ENCODE peak calls at places on chromosomes 1 and 21, in four cellular contexts. Y, V, A and U are unnamed samples.

GRCh38 chr1:6625579-6626149 is 996 bp downstream of the THAP3 start:
- DNase-seq in Y (no peak), V (no peak), A (peak; percentile 42), U (no peak)

GRCh38 chr1:11770011-11770410 is 8.0 kb downstream of the C1orf167 start:
- DNase-seq in Y (no peak), V (no peak), A (no peak), U (no peak)

GRCh38 chr21:42400525-42400924 is 3.2 kb upstream of the UBASH3A start:
- DNase-seq in Y (no peak), V (no peak), A (no peak), U (no peak)

GRCh38 chr1:100532645-100533044 is 5.3 kb upstream of the GPR88 start:
- DNase-seq in Y (no peak), V (no peak), A (no peak), U (no peak)

GRCh38 chr1:174740248-174740990 is 259.3 kb upstream of the CACYBP start:
- DNase-seq in Y (no peak), V (no peak), A (no peak), U (no peak)

GRCh38 chr1:63795455-63795854 is 21.6 kb downstream of the ROR1 start:
- DNase-seq in Y (no peak), V (no peak), A (no peak), U (no peak)

GRCh38 chr1:168893359-168893791 is 164.4 kb upstream of the DPT start:
- DNase-seq in Y (no peak), V (no peak), A (peak; percentile 68), U (no peak)

GRCh38 chr1:4309676-4310320 is 344.6 kb upstream of the AJAP1 start:
- DNase-seq in Y (no peak), V (no peak), A (no peak), U (no peak)

GRCh38 chr1:160739098-160739511 is at the start of gene SLAMF7:
- DNase-seq in Y (no peak), V (no peak), A (no peak), U (peak; percentile 42)

GRCh38 chr21:26637346-26637745 is 64.3 kb upstream of the CYYR1 start:
- DNase-seq in Y (no peak), V (no peak), A (no peak), U (no peak)

GRCh38 chr1:97832490-97832889 is 88.3 kb downstream of the DPYD start:
- DNase-seq in Y (no peak), V (no peak), A (no peak), U (no peak)

GRCh38 chr1:162676087-162676486 is 43.8 kb downstream of the DDR2 start:
- DNase-seq in Y (no peak), V (no peak), A (peak; percentile 62), U (no peak)

GRCh38 chr1:18305182-18305795 is 175.4 kb upstream of the KLHDC7A start:
- DNase-seq in Y (no peak), V (no peak), A (no peak), U (no peak)

GRCh38 chr1:18300376-18300775 is 180.4 kb upstream of the KLHDC7A start:
- DNase-seq in Y (no peak), V (no peak), A (no peak), U (no peak)

GRCh38 chr1:18299441-18300338 is 181.0 kb upstream of the KLHDC7A start:
- DNase-seq in Y (no peak), V (no peak), A (no peak), U (no peak)

GRCh38 chr1:18304151-18304869 is 176.4 kb upstream of the KLHDC7A start:
- DNase-seq in Y (no peak), V (no peak), A (no peak), U (no peak)

GRCh38 chr1:18302788-18303413 is 177.8 kb upstream of the KLHDC7A start:
- DNase-seq in Y (no peak), V (no peak), A (no peak), U (no peak)
- TF ChIP-seq CTCF in Y (peak; percentile 14), V (no peak), A (peak; percentile 17), U (no peak)

GRCh38 chr1:77888429-77889239 is at the start of gene NEXN:
- DNase-seq in Y (peak; percentile 68), V (peak; percentile 50), A (peak; percentile 78), U (peak; percentile 84)

GRCh38 chr1:77889671-77890070 is 1.2 kb downstream of the NEXN start:
- DNase-seq in Y (no peak), V (no peak), A (no peak), U (no peak)

GRCh38 chr1:77888071-77888428 is 374 bp upstream of the NEXN start:
- DNase-seq in Y (no peak), V (no peak), A (no peak), U (no peak)

GRCh38 chr1:77889240-77889637 is 815 bp downstream of the NEXN start:
- DNase-seq in Y (no peak), V (no peak), A (no peak), U (no peak)

GRCh38 chr1:77891200-77891599 is 2.8 kb downstream of the NEXN start:
- DNase-seq in Y (no peak), V (no peak), A (no peak), U (no peak)
- H3K4me3 ChIP-seq in Y (no peak overlapping the region), V (no peak overlapping the region), A (peak overlapping the region; percentile 96), U (no peak overlapping the region)

DNA sequence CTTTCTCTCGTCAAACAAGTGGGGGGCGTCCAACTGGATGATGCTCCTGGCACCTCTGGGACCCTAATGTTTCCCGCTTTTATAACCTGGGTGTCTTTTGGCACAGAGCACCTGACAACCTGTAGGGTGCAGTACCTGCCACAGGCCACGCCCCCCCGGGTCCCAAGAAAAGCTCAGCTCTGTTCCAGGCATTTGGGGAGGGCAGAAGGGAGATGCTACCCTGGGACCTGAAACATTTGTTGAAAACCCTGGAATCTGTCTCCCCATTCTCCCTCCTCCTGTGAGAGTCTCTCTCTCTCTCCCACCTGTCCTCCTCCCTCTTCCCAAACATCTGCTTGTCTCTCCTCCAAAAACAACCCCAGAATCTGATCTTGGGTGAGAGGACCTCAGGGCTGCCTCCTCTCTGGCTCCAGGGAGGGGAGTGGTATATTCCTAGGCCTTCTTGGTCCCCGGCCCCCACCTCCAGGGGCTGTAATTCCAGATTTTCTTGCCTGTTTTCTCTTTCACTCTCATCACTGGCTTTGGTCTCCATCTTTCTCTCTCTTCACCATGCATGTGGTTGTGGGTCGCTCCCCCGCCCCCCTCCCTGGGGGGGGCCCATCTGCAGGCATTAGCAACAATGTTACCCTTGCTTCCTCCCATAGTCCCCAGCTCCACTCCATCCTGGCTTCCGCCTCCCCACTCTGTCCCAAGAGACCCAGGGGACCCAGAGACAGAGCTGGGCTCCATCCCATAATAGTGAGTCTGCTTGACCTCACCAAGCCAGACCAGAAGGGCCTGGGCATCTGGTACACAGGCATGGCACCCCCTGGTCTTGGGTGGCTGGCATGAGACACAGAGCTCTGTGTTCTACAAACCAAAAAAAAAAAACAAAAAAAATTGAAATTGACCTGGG is 4.1 kb downstream of the AHDC1 start:
- DNase-seq in Y (no peak), V (no peak), A (no peak), U (no peak)
- TF ChIP-seq CTCF in Y (no peak), V (no peak), A (no peak), U (no peak)

GRCh38 chr1:214540324-214540723 is 11.1 kb downstream of the PTPN14 start:
- DNase-seq in Y (no peak), V (no peak), A (no peak), U (no peak)

GRCh38 chr1:214537219-214537618 is 14.2 kb downstream of the PTPN14 start:
- DNase-seq in Y (no peak), V (no peak), A (no peak), U (no peak)

GRCh38 chr1:214538497-214538896 is 12.9 kb downstream of the PTPN14 start:
- DNase-seq in Y (no peak), V (no peak), A (no peak), U (no peak)

GRCh38 chr1:214541206-214541605 is 10.2 kb downstream of the PTPN14 start:
- DNase-seq in Y (no peak), V (no peak), A (no peak), U (no peak)

GRCh38 chr1:214537872-214538473 is 13.4 kb downstream of the PTPN14 start:
- DNase-seq in Y (no peak), V (no peak), A (no peak), U (no peak)
- H3K4me3 ChIP-seq in Y (no peak overlapping the region), V (no peak overlapping the region), A (no peak overlapping the region), U (no peak overlapping the region)

DNA sequence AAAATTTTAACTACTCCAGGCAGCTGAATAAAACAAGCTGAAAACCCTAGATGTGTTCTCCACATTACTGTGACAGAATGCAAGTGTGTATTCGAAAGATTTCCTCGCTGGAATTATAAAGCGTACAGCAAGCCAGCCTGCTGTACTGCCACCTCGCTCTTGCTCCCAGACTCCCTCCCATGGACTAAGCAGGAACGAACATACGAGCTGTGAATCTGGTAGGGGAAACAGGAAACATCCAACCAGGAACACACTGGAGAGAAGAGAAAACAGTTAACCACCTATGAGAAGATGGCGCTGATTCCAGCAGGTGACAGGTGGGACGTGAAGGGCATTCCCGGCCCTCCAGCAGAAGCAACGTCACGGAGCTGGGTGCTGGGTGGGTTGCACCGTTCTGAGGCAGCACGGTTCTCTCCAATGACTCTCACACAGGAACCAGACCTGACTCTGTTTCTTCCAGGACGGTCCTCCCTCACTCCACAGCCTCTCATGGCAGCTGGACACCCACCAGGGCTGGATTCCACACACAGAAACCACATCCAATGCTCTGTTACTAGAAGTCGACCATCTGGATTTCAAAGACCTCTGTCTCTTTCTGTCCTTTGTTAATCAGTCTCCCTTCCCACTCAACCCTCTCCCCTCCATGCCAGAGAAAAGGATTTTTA is 219.2 kb downstream of the RERE start:
- DNase-seq in Y (no peak), V (no peak), A (peak; percentile 36), U (no peak)
- TF ChIP-seq CTCF in Y (peak; percentile 37), V (peak; percentile 36), A (peak; percentile 55), U (peak; percentile 15)

GRCh38 chr1:74531807-74532206 is 19.4 kb upstream of the LRRC53 start:
- DNase-seq in Y (no peak), V (no peak), A (no peak), U (no peak)

GRCh38 chr1:74522143-74522542 is 9.7 kb upstream of the LRRC53 start:
- DNase-seq in Y (no peak), V (no peak), A (no peak), U (no peak)

GRCh38 chr1:74523873-74524480 is 11.6 kb upstream of the LRRC53 start:
- DNase-seq in Y (no peak), V (no peak), A (no peak), U (no peak)

GRCh38 chr1:74528123-74528522 is 15.7 kb upstream of the LRRC53 start:
- DNase-seq in Y (no peak), V (no peak), A (no peak), U (no peak)
- H3K4me3 ChIP-seq in Y (no peak overlapping the region), V (no peak overlapping the region), A (no peak overlapping the region), U (no peak overlapping the region)

DNA sequence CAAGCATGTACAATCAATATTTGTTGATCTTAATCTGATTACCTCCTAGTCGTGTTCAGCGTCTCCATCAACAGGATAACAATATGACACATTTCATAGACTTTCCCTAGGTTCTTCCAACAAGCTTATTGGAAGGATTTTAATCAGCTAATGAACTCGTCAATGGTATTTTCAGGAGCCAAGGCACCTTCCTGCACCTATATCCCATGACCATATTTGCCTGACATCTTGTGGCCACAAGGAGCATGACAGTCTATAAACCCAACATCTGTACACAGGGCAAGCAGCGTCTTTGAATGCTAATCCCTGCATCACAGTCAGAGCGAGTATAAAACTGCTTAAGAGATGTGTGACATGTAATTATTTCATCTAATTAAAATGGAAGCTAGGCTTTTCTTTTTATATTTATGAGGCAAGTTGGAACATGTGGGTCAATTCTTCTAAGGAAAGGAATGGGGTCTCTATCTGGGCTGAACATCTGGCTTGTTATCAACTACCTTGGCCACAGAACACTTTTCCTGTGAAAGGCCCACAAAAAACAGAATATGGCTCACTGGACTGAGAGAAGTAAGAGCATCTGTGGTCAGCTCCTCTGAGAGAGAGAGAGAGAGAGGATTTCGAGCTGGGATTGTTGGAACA is 388.8 kb downstream of the NTNG1 start:
- DNase-seq in Y (no peak), V (no peak), A (no peak), U (no peak)
- TF ChIP-seq CTCF in Y (peak; percentile 75), V (peak; percentile 55), A (peak; percentile 35), U (peak; percentile 80)